ENCODE peak calls at places on chromosomes 6 and 20, in nine cellular contexts. One of them, this sample, is unnamed. For H3K27me3, the result is how much of the 10 kb centered on the place peaks cover.

GRCh38 chr6:53044071-53044470 is 21.1 kb upstream of the FBXO9 start:
- DNase-seq in H9: peak
- DNase-seq in foreskin keratinocyte: no peak
- DNase-seq in psoas muscle: no peak
- DNase-seq in PC-9: no peak
- DNase-seq in tibial artery: no peak
- DNase-seq in upper lobe of right lung: no peak
- DNase-seq in heart left ventricle: peak
- DNase-seq in fibroblast of lung: peak
- DNase-seq in this sample: peak

GRCh38 chr20:25191689-25192088 is 3.8 kb upstream of the ENTPD6 start:
- DNase-seq in upper lobe of right lung: no peak
- DNase-seq in PC-9: no peak
- DNase-seq in heart left ventricle: peak
- DNase-seq in tibial artery: no peak
- DNase-seq in foreskin keratinocyte: no peak
- DNase-seq in H9: no peak
- DNase-seq in psoas muscle: no peak
- DNase-seq in fibroblast of lung: no peak
- DNase-seq in this sample: no peak

GRCh38 chr20:53643031-53643832 is 49.6 kb upstream of the ZNF217 start:
- DNase-seq in tibial artery: no peak
- DNase-seq in H9: no peak
- DNase-seq in PC-9: peak
- DNase-seq in heart left ventricle: peak
- DNase-seq in fibroblast of lung: peak
- DNase-seq in psoas muscle: no peak
- DNase-seq in upper lobe of right lung: no peak
- DNase-seq in foreskin keratinocyte: peak
- DNase-seq in this sample: peak

GRCh38 chr6:20699402-20699801 is 165.1 kb downstream of the CDKAL1 start:
- DNase-seq in heart left ventricle: no peak
- DNase-seq in PC-9: no peak
- DNase-seq in foreskin keratinocyte: peak
- DNase-seq in upper lobe of right lung: no peak
- DNase-seq in H9: no peak
- DNase-seq in tibial artery: no peak
- DNase-seq in psoas muscle: no peak
- DNase-seq in fibroblast of lung: no peak
- DNase-seq in this sample: no peak

GRCh38 chr20:50311308-50312001 is 120.8 kb downstream of the CEBPB start:
- DNase-seq in upper lobe of right lung: peak
- DNase-seq in foreskin keratinocyte: no peak
- DNase-seq in tibial artery: peak
- DNase-seq in psoas muscle: no peak
- DNase-seq in heart left ventricle: no peak
- DNase-seq in PC-9: no peak
- DNase-seq in H9: no peak
- DNase-seq in fibroblast of lung: peak
- DNase-seq in this sample: no peak

GRCh38 chr20:58755751-58756524 is 63.3 kb downstream of the NPEPL1 start:
- DNase-seq in foreskin keratinocyte: no peak
- DNase-seq in heart left ventricle: no peak
- DNase-seq in fibroblast of lung: no peak
- DNase-seq in H9: peak
- DNase-seq in upper lobe of right lung: peak
- DNase-seq in psoas muscle: no peak
- DNase-seq in tibial artery: no peak
- DNase-seq in PC-9: no peak
- DNase-seq in this sample: no peak

GRCh38 chr6:163756079-163756478 is 341.6 kb downstream of the QKI start:
- DNase-seq in tibial artery: no peak
- DNase-seq in heart left ventricle: no peak
- DNase-seq in psoas muscle: no peak
- DNase-seq in H9: no peak
- DNase-seq in PC-9: no peak
- DNase-seq in upper lobe of right lung: no peak
- DNase-seq in foreskin keratinocyte: no peak
- DNase-seq in fibroblast of lung: no peak
- DNase-seq in this sample: peak

GRCh38 chr20:48203252-48203651 is 418.0 kb upstream of the SULF2 start:
- DNase-seq in H9: no peak
- DNase-seq in fibroblast of lung: no peak
- DNase-seq in tibial artery: no peak
- DNase-seq in psoas muscle: no peak
- DNase-seq in PC-9: no peak
- DNase-seq in upper lobe of right lung: no peak
- DNase-seq in heart left ventricle: no peak
- DNase-seq in foreskin keratinocyte: no peak
- DNase-seq in this sample: no peak

GRCh38 chr20:35489717-35490116 is 34.3 kb downstream of the CEP250 start:
- DNase-seq in fibroblast of lung: no peak
- DNase-seq in heart left ventricle: no peak
- DNase-seq in tibial artery: no peak
- DNase-seq in H9: no peak
- DNase-seq in foreskin keratinocyte: no peak
- DNase-seq in upper lobe of right lung: no peak
- DNase-seq in PC-9: no peak
- DNase-seq in psoas muscle: no peak
- DNase-seq in this sample: no peak

GRCh38 chr6:168149015-168149414 is 70.0 kb upstream of the FRMD1 start:
- DNase-seq in H9: peak
- DNase-seq in PC-9: no peak
- DNase-seq in tibial artery: no peak
- DNase-seq in psoas muscle: no peak
- DNase-seq in heart left ventricle: peak
- DNase-seq in upper lobe of right lung: no peak
- DNase-seq in fibroblast of lung: no peak
- DNase-seq in foreskin keratinocyte: no peak
- DNase-seq in this sample: no peak

GRCh38 chr6:12288844-12289654 is 1.1 kb upstream of the EDN1 start:
- DNase-seq in PC-9: peak
- DNase-seq in H9: peak
- DNase-seq in fibroblast of lung: peak
- DNase-seq in heart left ventricle: peak
- DNase-seq in psoas muscle: no peak
- DNase-seq in foreskin keratinocyte: no peak
- DNase-seq in tibial artery: no peak
- DNase-seq in upper lobe of right lung: no peak
- DNase-seq in this sample: peak

GRCh38 chr6:116115781-116116180 is 10.2 kb downstream of the COL10A1 start:
- DNase-seq in heart left ventricle: no peak
- DNase-seq in psoas muscle: no peak
- DNase-seq in H9: no peak
- DNase-seq in upper lobe of right lung: no peak
- DNase-seq in fibroblast of lung: no peak
- DNase-seq in foreskin keratinocyte: no peak
- DNase-seq in tibial artery: no peak
- DNase-seq in PC-9: no peak
- DNase-seq in this sample: peak

GRCh38 chr6:116108836-116109235 is 8.2 kb downstream of the NT5DC1 start:
- DNase-seq in foreskin keratinocyte: no peak
- DNase-seq in upper lobe of right lung: no peak
- DNase-seq in H9: no peak
- DNase-seq in heart left ventricle: no peak
- DNase-seq in fibroblast of lung: no peak
- DNase-seq in tibial artery: no peak
- DNase-seq in psoas muscle: no peak
- DNase-seq in PC-9: no peak
- DNase-seq in this sample: no peak

GRCh38 chr6:116111552-116112528 is 11.2 kb downstream of the NT5DC1 start:
- DNase-seq in PC-9: no peak
- DNase-seq in upper lobe of right lung: no peak
- DNase-seq in foreskin keratinocyte: no peak
- DNase-seq in tibial artery: no peak
- DNase-seq in H9: peak
- DNase-seq in fibroblast of lung: peak
- DNase-seq in psoas muscle: no peak
- DNase-seq in heart left ventricle: no peak
- DNase-seq in this sample: peak

GRCh38 chr6:116118608-116119007 is 7.3 kb downstream of the COL10A1 start:
- DNase-seq in tibial artery: no peak
- DNase-seq in upper lobe of right lung: no peak
- DNase-seq in fibroblast of lung: peak
- DNase-seq in PC-9: no peak
- DNase-seq in H9: no peak
- DNase-seq in heart left ventricle: no peak
- DNase-seq in foreskin keratinocyte: no peak
- DNase-seq in psoas muscle: no peak
- DNase-seq in this sample: no peak

GRCh38 chr6:116113386-116113785 is 12.5 kb downstream of the COL10A1 start:
- DNase-seq in H9: no peak
- DNase-seq in upper lobe of right lung: no peak
- DNase-seq in foreskin keratinocyte: no peak
- DNase-seq in fibroblast of lung: no peak
- DNase-seq in heart left ventricle: no peak
- DNase-seq in psoas muscle: no peak
- DNase-seq in PC-9: no peak
- DNase-seq in tibial artery: no peak
- DNase-seq in this sample: no peak
- H3K27me3 ChIP-seq in H9: under half
- H3K27me3 ChIP-seq in upper lobe of right lung: under half
- H3K27me3 ChIP-seq in foreskin keratinocyte: under half
- H3K27me3 ChIP-seq in fibroblast of lung: under half
- H3K27me3 ChIP-seq in heart left ventricle: under half
- H3K27me3 ChIP-seq in psoas muscle: under half
- H3K27me3 ChIP-seq in PC-9: under half
- H3K27me3 ChIP-seq in tibial artery: under half
- H3K27me3 ChIP-seq in this sample: under half

GRCh38 chr6:80640176-80640575 is 533.7 kb downstream of the BCKDHB start:
- DNase-seq in tibial artery: no peak
- DNase-seq in fibroblast of lung: no peak
- DNase-seq in foreskin keratinocyte: no peak
- DNase-seq in heart left ventricle: no peak
- DNase-seq in upper lobe of right lung: no peak
- DNase-seq in H9: no peak
- DNase-seq in PC-9: no peak
- DNase-seq in psoas muscle: no peak
- DNase-seq in this sample: peak

GRCh38 chr6:80638222-80639055 is 532.0 kb downstream of the BCKDHB start:
- DNase-seq in tibial artery: peak
- DNase-seq in upper lobe of right lung: no peak
- DNase-seq in H9: peak
- DNase-seq in fibroblast of lung: peak
- DNase-seq in PC-9: peak
- DNase-seq in psoas muscle: peak
- DNase-seq in foreskin keratinocyte: peak
- DNase-seq in heart left ventricle: no peak
- DNase-seq in this sample: peak

GRCh38 chr6:80641591-80641990 is 535.1 kb downstream of the BCKDHB start:
- DNase-seq in foreskin keratinocyte: no peak
- DNase-seq in fibroblast of lung: peak
- DNase-seq in tibial artery: no peak
- DNase-seq in heart left ventricle: no peak
- DNase-seq in H9: no peak
- DNase-seq in upper lobe of right lung: no peak
- DNase-seq in PC-9: no peak
- DNase-seq in psoas muscle: no peak
- DNase-seq in this sample: no peak

GRCh38 chr6:80637312-80637711 is 530.8 kb downstream of the BCKDHB start:
- DNase-seq in fibroblast of lung: peak
- DNase-seq in upper lobe of right lung: no peak
- DNase-seq in psoas muscle: no peak
- DNase-seq in heart left ventricle: no peak
- DNase-seq in foreskin keratinocyte: no peak
- DNase-seq in tibial artery: no peak
- DNase-seq in PC-9: no peak
- DNase-seq in H9: no peak
- DNase-seq in this sample: no peak

DNA sequence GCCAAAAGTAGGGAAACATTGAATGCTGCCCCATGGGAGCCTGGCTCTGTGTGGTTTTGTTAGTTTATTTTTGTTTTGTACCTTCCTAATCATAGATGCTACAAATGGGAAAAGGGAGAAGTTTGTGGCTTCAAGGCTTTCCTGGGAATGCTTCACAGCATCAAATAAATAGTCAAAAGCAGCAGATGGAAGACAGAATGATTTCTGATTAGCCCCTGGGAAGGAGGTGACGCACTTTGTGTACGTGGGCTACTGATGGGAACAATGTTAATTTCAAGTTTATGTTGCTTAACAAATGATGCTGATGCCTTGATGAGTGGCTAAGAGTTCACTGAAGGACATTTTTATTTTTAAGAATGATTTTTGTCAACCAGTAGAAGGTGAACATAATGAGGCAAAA is 532.8 kb downstream of the BCKDHB start:
- DNase-seq in PC-9: no peak
- DNase-seq in foreskin keratinocyte: no peak
- DNase-seq in psoas muscle: no peak
- DNase-seq in fibroblast of lung: peak
- DNase-seq in tibial artery: no peak
- DNase-seq in H9: no peak
- DNase-seq in heart left ventricle: no peak
- DNase-seq in upper lobe of right lung: no peak
- DNase-seq in this sample: no peak
- H3K27me3 ChIP-seq in PC-9: under half
- H3K27me3 ChIP-seq in foreskin keratinocyte: under half
- H3K27me3 ChIP-seq in psoas muscle: under half
- H3K27me3 ChIP-seq in fibroblast of lung: under half
- H3K27me3 ChIP-seq in tibial artery: under half
- H3K27me3 ChIP-seq in H9: under half
- H3K27me3 ChIP-seq in heart left ventricle: under half
- H3K27me3 ChIP-seq in upper lobe of right lung: under half
- H3K27me3 ChIP-seq in this sample: under half

DNA sequence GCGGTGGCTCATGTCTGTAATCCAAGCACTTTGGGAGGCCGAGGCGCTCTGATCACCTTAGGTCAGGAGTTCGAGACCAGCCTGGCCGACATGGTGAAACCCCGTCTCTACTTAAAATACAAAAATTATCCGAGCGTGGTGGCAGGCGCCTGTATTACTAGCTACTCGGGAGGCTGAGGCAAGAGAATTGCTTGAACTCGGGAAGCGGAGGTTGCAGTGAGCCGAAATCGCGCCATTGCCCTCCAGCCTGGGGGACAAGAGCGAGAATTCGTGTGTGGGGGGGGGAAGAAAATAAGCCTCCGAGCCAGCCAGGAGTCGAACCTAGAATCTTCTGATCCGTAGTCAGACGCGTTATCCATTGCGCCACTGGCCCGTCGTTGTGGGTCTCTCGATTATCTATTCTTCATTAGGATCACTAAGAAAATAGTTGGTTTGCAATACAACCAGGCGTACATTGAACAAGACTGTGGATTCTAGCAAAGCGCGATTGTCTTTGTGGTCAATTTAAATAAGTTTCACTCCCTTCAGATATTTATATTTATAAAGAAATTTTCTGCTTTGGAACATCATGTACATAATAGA is 33.9 kb upstream of the PRSS16 start:
- DNase-seq in H9: peak
- DNase-seq in psoas muscle: no peak
- DNase-seq in tibial artery: no peak
- DNase-seq in fibroblast of lung: peak
- DNase-seq in PC-9: peak
- DNase-seq in foreskin keratinocyte: peak
- DNase-seq in heart left ventricle: no peak
- DNase-seq in upper lobe of right lung: no peak
- DNase-seq in this sample: peak
- H3K27me3 ChIP-seq in H9: under half
- H3K27me3 ChIP-seq in psoas muscle: under half
- H3K27me3 ChIP-seq in tibial artery: under half
- H3K27me3 ChIP-seq in fibroblast of lung: under half
- H3K27me3 ChIP-seq in PC-9: under half
- H3K27me3 ChIP-seq in foreskin keratinocyte: under half
- H3K27me3 ChIP-seq in heart left ventricle: under half
- H3K27me3 ChIP-seq in upper lobe of right lung: half or more
- H3K27me3 ChIP-seq in this sample: under half

GRCh38 chr20:38645980-38646858 is 44.6 kb downstream of the ARHGAP40 start:
- DNase-seq in heart left ventricle: peak
- DNase-seq in upper lobe of right lung: peak
- DNase-seq in tibial artery: peak
- DNase-seq in psoas muscle: peak
- DNase-seq in PC-9: no peak
- DNase-seq in foreskin keratinocyte: no peak
- DNase-seq in H9: peak
- DNase-seq in fibroblast of lung: peak
- DNase-seq in this sample: peak
- H3K27me3 ChIP-seq in heart left ventricle: under half
- H3K27me3 ChIP-seq in upper lobe of right lung: under half
- H3K27me3 ChIP-seq in tibial artery: under half
- H3K27me3 ChIP-seq in psoas muscle: half or more
- H3K27me3 ChIP-seq in PC-9: under half
- H3K27me3 ChIP-seq in foreskin keratinocyte: half or more
- H3K27me3 ChIP-seq in H9: under half
- H3K27me3 ChIP-seq in fibroblast of lung: under half
- H3K27me3 ChIP-seq in this sample: half or more

This sample was measured in adipocyte.